ENCODE peak calls at places on chromosomes 4 and X, in four cellular contexts. X, R, S and N are unnamed samples.

GRCh38 chr4:121050251-121050650 is 22.1 kb downstream of the NDNF start:
- DNase-seq in S (no peak), X (no peak), R (no peak), N (no peak)

GRCh38 chr4:166312166-166312565 is 439.1 kb downstream of the TLL1 start:
- DNase-seq in X (no peak), R (no peak), S (no peak), N (peak; percentile 61)

GRCh38 chr4:39044947-39045734 is 12.9 kb upstream of the TMEM156 start:
- DNase-seq in X (no peak), R (no peak), S (peak; percentile 94), N (no peak)

GRCh38 chrX:124634363-124634762 is 288.0 kb downstream of the SH2D1A start:
- DNase-seq in S (no peak), X (no peak), R (no peak), N (no peak)

GRCh38 chrX:118976599-118977340 is 2.4 kb downstream of the LONRF3 start:
- DNase-seq in R (peak; percentile 75), X (peak; percentile 20), S (peak; percentile 84), N (no peak)

GRCh38 chrX:24145340-24146186 is 4.0 kb upstream of the ZFX start:
- DNase-seq in S (no peak), X (no peak), R (no peak), N (peak; percentile 82)

GRCh38 chrX:77595848-77596247 is 148.7 kb downstream of the FGF16 start:
- DNase-seq in R (no peak), S (no peak), X (no peak), N (peak; percentile 10)

GRCh38 chr4:132218406-132218805 is 930.7 kb upstream of the PCDH10 start:
- DNase-seq in X (no peak), R (no peak), S (no peak), N (peak; percentile 31)

GRCh38 chrX:40700640-40701342 is 34.6 kb downstream of the MED14 start:
- DNase-seq in S (no peak), R (no peak), X (no peak), N (no peak)

GRCh38 chrX:15269618-15270521 is at the start of gene ASB9:
- DNase-seq in R (peak; percentile 60), S (no peak), X (peak; percentile 28), N (peak; percentile 9)

GRCh38 chr4:140237616-140238352 is 83.8 kb upstream of the MAML3 start:
- DNase-seq in S (peak; percentile 83), R (peak; percentile 80), X (peak; percentile 68), N (peak; percentile 93)

GRCh38 chrX:38304010-38304409 is 23.3 kb downstream of the RPGR start:
- DNase-seq in R (no peak), X (no peak), S (no peak), N (no peak)

GRCh38 chrX:18098704-18099103 is 122.0 kb downstream of the BEND2 start:
- DNase-seq in S (no peak), X (peak; percentile 21), R (no peak), N (no peak)

GRCh38 chr4:41549469-41549868 is 11.5 kb downstream of the LIMCH1 start:
- DNase-seq in S (no peak), R (no peak), X (no peak), N (no peak)

GRCh38 chrX:130155564-130155963 is 10.1 kb downstream of the AIFM1 start:
- DNase-seq in S (no peak), R (no peak), X (no peak), N (peak; percentile 51)

GRCh38 chr4:174154455-174154854 is 129.0 kb downstream of the FBXO8 start:
- DNase-seq in X (no peak), S (no peak), R (no peak), N (peak; percentile 19)

GRCh38 chr4:172952052-172952451 is 216.6 kb upstream of the GALNT7 start:
- DNase-seq in S (no peak), R (no peak), X (no peak), N (no peak)

GRCh38 chr4:79626102-79626501 is 218.1 kb upstream of the GK2 start:
- DNase-seq in R (no peak), S (no peak), X (no peak), N (no peak)

GRCh38 chr4:108068422-108068821 is 78.7 kb downstream of the HADH start:
- DNase-seq in S (no peak), R (no peak), X (no peak), N (no peak)

GRCh38 chr4:102036619-102037376 is 246.3 kb downstream of the BANK1 start:
- DNase-seq in R (no peak), S (no peak), X (no peak), N (peak; percentile 29)

GRCh38 chr4:74223801-74224200 is 65.9 kb downstream of the MTHFD2L start:
- DNase-seq in R (no peak), S (no peak), X (no peak), N (peak; percentile 39)

GRCh38 chrX:72126048-72126415 is 5.7 kb downstream of the RTL5 start:
- DNase-seq in S (no peak), R (no peak), X (no peak), N (peak; percentile 12)

GRCh38 chr4:118979712-118980111 is 91.1 kb downstream of the SYNPO2 start:
- DNase-seq in R (no peak), S (no peak), X (no peak), N (no peak)

GRCh38 chr4:118985170-118986000 is 96.7 kb downstream of the SYNPO2 start:
- DNase-seq in R (no peak), X (no peak), S (no peak), N (no peak)

GRCh38 chr4:118983293-118983692 is 94.6 kb downstream of the SYNPO2 start:
- DNase-seq in S (no peak), R (no peak), X (no peak), N (no peak)

GRCh38 chr4:118981839-118982381 is 93.3 kb downstream of the SYNPO2 start:
- DNase-seq in R (peak; percentile 69), S (no peak), X (peak; percentile 71), N (peak; percentile 95)

GRCh38 chr4:118981171-118981838 is 92.7 kb downstream of the SYNPO2 start:
- DNase-seq in X (no peak), S (no peak), R (no peak), N (peak; percentile 64)
- H3K4me3 ChIP-seq in X (no peak overlapping the region), S (no peak overlapping the region), R (no peak overlapping the region), N (no peak overlapping the region)

DNA sequence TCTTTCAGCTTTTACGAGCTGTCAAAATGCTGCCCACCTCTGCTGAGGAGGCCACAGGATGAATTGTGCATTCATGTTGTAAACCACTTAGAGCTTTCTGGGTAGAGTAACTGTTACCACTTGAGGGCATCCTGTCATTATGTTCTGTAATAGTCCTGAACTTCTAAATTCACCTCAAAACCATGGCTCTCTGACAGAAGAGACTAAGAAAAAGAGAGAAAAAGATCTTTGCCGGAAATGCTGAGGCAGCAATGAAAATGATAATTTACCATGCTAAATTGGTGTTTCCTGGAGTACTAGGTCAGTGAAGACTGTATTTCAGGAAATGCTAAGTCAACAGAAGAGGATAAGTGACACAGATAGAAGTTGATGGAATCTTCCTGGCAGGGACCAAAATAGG is 942.3 kb upstream of the SLIT2 start:
- DNase-seq in R (no peak), X (no peak), S (no peak), N (peak; percentile 42)
- TF ChIP-seq CTCF in R (no peak), X (peak; percentile 19), S (no peak), N (no peak)

GRCh38 chr4:122710434-122711308 is 21.8 kb upstream of the BBS12 start:
- DNase-seq in S (no peak), X (no peak), R (no peak), N (peak; percentile 8)
- H3K27ac ChIP-seq in S (no peak overlapping the region), X (no peak overlapping the region), R (no peak overlapping the region), N (no peak overlapping the region)

GRCh38 chr4:183969596-183969995 is 64.5 kb downstream of the STOX2 start:
- DNase-seq in X (no peak), S (no peak), R (no peak), N (no peak)
- H3K4me3 ChIP-seq in X (no peak overlapping the region), S (no peak overlapping the region), R (no peak overlapping the region), N (no peak overlapping the region)

GRCh38 chr4:15757084-15757483 is 21.0 kb upstream of the CD38 start:
- DNase-seq in X (no peak), S (no peak), R (no peak), N (no peak)

GRCh38 chr4:15755321-15755750 is 22.8 kb upstream of the CD38 start:
- DNase-seq in R (no peak), X (no peak), S (no peak), N (peak; percentile 82)

GRCh38 chr4:15755781-15756180 is 22.3 kb upstream of the CD38 start:
- DNase-seq in X (no peak), R (no peak), S (no peak), N (no peak)

GRCh38 chr4:15758294-15758693 is 19.8 kb upstream of the CD38 start:
- DNase-seq in R (no peak), X (no peak), S (no peak), N (no peak)

GRCh38 chr4:15756361-15756861 is 21.7 kb upstream of the CD38 start:
- DNase-seq in R (peak; percentile 24), X (no peak), S (no peak), N (peak; percentile 75)
- TF ChIP-seq CTCF in R (no peak), X (no peak), S (peak; percentile 56), N (peak; percentile 50)

GRCh38 chr4:4379540-4380087 is 7.3 kb upstream of the NSG1 start:
- DNase-seq in S (no peak), X (no peak), R (no peak), N (no peak)
- H3K27ac ChIP-seq in S (no peak overlapping the region), X (no peak overlapping the region), R (no peak overlapping the region), N (no peak overlapping the region)